ENCODE peak calls at places on chromosomes 1 and 21, in five cellular contexts. H is HepG2, Q is K562, C is SK-N-SH, K is ovary. J is an unnamed sample.

GRCh38 chr1:24557711-24558121 is 1.8 kb downstream of the NCMAP start:
- DNase-seq in C (no peak), K (no peak), H (no peak), Q (no peak), J (no peak)

GRCh38 chr1:79531790-79532189 is 525.3 kb upstream of the ADGRL4 start:
- DNase-seq in K (no peak), Q (no peak), C (no peak), H (no peak), J (no peak)

GRCh38 chr1:151508721-151509292 is 2.4 kb upstream of the CGN start:
- DNase-seq in Q (peak), K (no peak), C (no peak), H (no peak), J (peak)

GRCh38 chr1:240562779-240563178 is 49.2 kb downstream of the GREM2 start:
- DNase-seq in H (no peak), K (no peak), Q (no peak), C (no peak), J (no peak)

GRCh38 chr1:112083487-112083886 is 94.0 kb upstream of the KCND3 start:
- DNase-seq in H (no peak), C (no peak), Q (no peak), K (no peak), J (no peak)

GRCh38 chr21:41160036-41160435 is 7.9 kb upstream of the BACE2 start:
- DNase-seq in K (no peak), C (no peak), Q (no peak), H (no peak), J (no peak)

GRCh38 chr21:23488245-23488644 is 2119.0 kb downstream of the MRPL39 start:
- DNase-seq in H (no peak), Q (no peak), K (no peak), C (no peak), J (no peak)

GRCh38 chr1:30665216-30665615 is 58.2 kb downstream of the MATN1 start:
- DNase-seq in H (no peak), C (no peak), Q (no peak), K (no peak), J (no peak)

GRCh38 chr1:4178501-4178900 is 278.4 kb upstream of the C1orf174 start:
- DNase-seq in Q (no peak), H (no peak), K (no peak), C (no peak), J (no peak)

GRCh38 chr1:164617607-164618564 is 58.9 kb downstream of the PBX1 start:
- DNase-seq in K (no peak), C (peak), Q (peak), H (peak), J (peak)

GRCh38 chr1:235919127-235919796 is 52.6 kb upstream of the LYST start:
- DNase-seq in H (no peak), K (no peak), C (no peak), Q (no peak), J (no peak)

GRCh38 chr1:88612783-88613182 is 71.3 kb upstream of the PKN2 start:
- DNase-seq in K (no peak), C (no peak), Q (no peak), H (no peak), J (peak)

GRCh38 chr1:205610781-205611473 is 20.9 kb downstream of the ELK4 start:
- DNase-seq in C (no peak), H (no peak), Q (no peak), K (no peak), J (no peak)

GRCh38 chr1:38077523-38078147 is 31.0 kb upstream of the POU3F1 start:
- DNase-seq in Q (no peak), C (no peak), H (no peak), K (no peak), J (no peak)

GRCh38 chr1:14929547-14930223 is 223.9 kb upstream of the TMEM51 start:
- DNase-seq in C (no peak), H (no peak), K (peak), Q (peak), J (no peak)

GRCh38 chr1:159598196-159598595 is 10.6 kb downstream of the APCS start:
- DNase-seq in Q (no peak), C (no peak), H (peak), K (no peak), J (no peak)

GRCh38 chr1:207787776-207788175 is 35.9 kb downstream of the CD46 start:
- DNase-seq in K (no peak), C (no peak), H (no peak), Q (no peak), J (no peak)

GRCh38 chr1:183977717-183978116 is 59.8 kb downstream of the COLGALT2 start:
- DNase-seq in C (no peak), K (no peak), Q (no peak), H (no peak), J (no peak)

GRCh38 chr21:38806153-38806941 is 618 bp downstream of the ETS2 start:
- DNase-seq in H (no peak), K (peak), Q (no peak), C (peak), J (peak)

GRCh38 chr1:21097744-21098143 is 79.0 kb downstream of the EIF4G3 start:
- DNase-seq in K (no peak), C (no peak), Q (no peak), H (no peak), J (no peak)

GRCh38 chr1:55071477-55071876 is 32.1 kb downstream of the PCSK9 start:
- DNase-seq in C (peak), K (no peak), H (peak), Q (peak), J (no peak)

GRCh38 chr1:243597383-243597782 is 252.7 kb downstream of the AKT3 start:
- DNase-seq in C (no peak), Q (no peak), K (no peak), H (no peak), J (no peak)

GRCh38 chr1:115656461-115657077 is 14.8 kb downstream of the VANGL1 start:
- DNase-seq in Q (no peak), C (no peak), H (no peak), K (no peak), J (no peak)

GRCh38 chr1:62593825-62594394 is 3.4 kb upstream of the ANGPTL3 start:
- DNase-seq in H (no peak), K (no peak), Q (no peak), C (no peak), J (no peak)

GRCh38 chr1:53639251-53639721 is 99.7 kb downstream of the GLIS1 start:
- DNase-seq in C (no peak), H (no peak), Q (no peak), K (no peak), J (peak)

GRCh38 chr1:234437423-234438171 is 41.4 kb downstream of the TARBP1 start:
- DNase-seq in K (no peak), C (peak), H (peak), Q (no peak), J (no peak)

GRCh38 chr1:101300916-101301315 is 64.1 kb downstream of the S1PR1 start:
- DNase-seq in C (no peak), Q (no peak), K (no peak), H (no peak), J (no peak)

GRCh38 chr1:56676571-56677035 is 31.5 kb downstream of the PRKAA2 start:
- DNase-seq in H (no peak), Q (no peak), C (no peak), K (no peak), J (no peak)

GRCh38 chr1:221543529-221544120 is 198.3 kb downstream of the DUSP10 start:
- DNase-seq in Q (no peak), K (no peak), C (peak), H (no peak), J (no peak)

GRCh38 chr1:87863317-87863716 is 534.6 kb downstream of the LMO4 start:
- DNase-seq in K (no peak), C (no peak), H (no peak), Q (no peak), J (no peak)

GRCh38 chr1:226497991-226498689 is 50.4 kb upstream of the STUM start:
- DNase-seq in K (no peak), Q (no peak), C (no peak), H (no peak), J (no peak)

GRCh38 chr1:112172294-112172882 is 182.9 kb upstream of the KCND3 start:
- DNase-seq in C (no peak), K (no peak), H (peak), Q (peak), J (no peak)

GRCh38 chr1:224433671-224434446 is 738 bp downstream of the WDR26 start:
- DNase-seq in C (peak), Q (no peak), H (no peak), K (peak), J (peak)

GRCh38 chr1:29112705-29113406 is 10.8 kb downstream of the TMEM200B start:
- DNase-seq in K (no peak), Q (no peak), C (no peak), H (no peak), J (no peak)

GRCh38 chr1:57403201-57403600 is 20.7 kb downstream of the DAB1 start:
- DNase-seq in C (no peak), K (no peak), H (no peak), Q (no peak), J (no peak)

GRCh38 chr1:227305894-227306626 is 12.2 kb downstream of the CDC42BPA start:
- DNase-seq in C (no peak), K (no peak), Q (no peak), H (no peak), J (no peak)

GRCh38 chr1:169103443-169103842 is 3.0 kb upstream of the ATP1B1 start:
- DNase-seq in Q (no peak), C (no peak), K (no peak), H (no peak), J (peak)

GRCh38 chr21:37503848-37504467 is 137.4 kb downstream of the DYRK1A start:
- DNase-seq in H (peak), Q (no peak), C (no peak), K (no peak), J (no peak)

GRCh38 chr1:230226004-230226800 is 159.2 kb downstream of the GALNT2 start:
- DNase-seq in Q (no peak), C (no peak), K (no peak), H (no peak), J (peak)
- TF ChIP-seq EP300 in Q (no peak), C (no peak), K (no peak), H (no peak), J (no peak)

GRCh38 chr1:5485968-5486665 is 506.1 kb downstream of the NPHP4 start:
- DNase-seq in K (no peak), C (no peak), Q (no peak), H (no peak), J (no peak)
- TF ChIP-seq EP300 in K (no peak), C (no peak), Q (no peak), H (no peak), J (no peak)

DNA sequence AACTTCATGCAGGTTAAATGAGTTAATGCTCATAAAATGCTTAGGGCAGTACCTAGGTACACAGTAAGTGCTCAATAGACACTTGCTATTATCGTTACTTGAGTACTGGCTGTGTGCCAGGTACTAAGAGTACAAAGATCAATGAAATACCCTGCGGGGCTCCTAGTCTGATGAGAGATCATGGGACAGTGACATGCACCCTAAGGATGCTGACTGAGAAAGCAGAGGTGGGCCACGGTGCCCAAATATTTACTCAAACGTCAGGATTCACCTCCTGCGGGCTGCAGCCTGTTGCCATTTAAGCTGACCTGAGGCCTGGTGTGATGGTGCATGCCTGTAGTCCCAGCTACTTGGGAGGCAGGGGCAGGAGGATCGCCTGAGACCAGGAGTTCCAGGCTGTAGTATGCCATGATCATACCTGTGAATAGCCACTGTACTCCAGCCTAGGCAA is 19.8 kb upstream of the LUZP1 start:
- DNase-seq in K (no peak), C (no peak), Q (no peak), H (peak), J (no peak)
- TF ChIP-seq EP300 in K (no peak), C (no peak), Q (no peak), H (no peak), J (no peak)

GRCh38 chr1:95370671-95370992 is 136.6 kb downstream of the RWDD3 start:
- DNase-seq in Q (no peak), K (no peak), H (peak), C (no peak), J (no peak)

GRCh38 chr1:95366498-95366897 is 132.5 kb downstream of the RWDD3 start:
- DNase-seq in K (no peak), Q (no peak), H (no peak), C (no peak), J (no peak)

GRCh38 chr1:95368178-95368577 is 134.2 kb downstream of the RWDD3 start:
- DNase-seq in K (no peak), H (no peak), C (no peak), Q (no peak), J (no peak)

GRCh38 chr1:95371666-95372320 is 137.8 kb downstream of the RWDD3 start:
- DNase-seq in K (no peak), Q (no peak), H (no peak), C (no peak), J (peak)

GRCh38 chr1:95369985-95370670 is 136.1 kb downstream of the RWDD3 start:
- DNase-seq in K (no peak), C (no peak), H (peak), Q (peak), J (no peak)
- TF ChIP-seq EP300 in K (no peak), C (no peak), H (no peak), Q (no peak), J (no peak)

GRCh38 chr1:153783233-153784190 is 8.3 kb downstream of the SLC27A3 start:
- DNase-seq in C (peak), Q (peak), K (peak), H (peak), J (peak)
- TF ChIP-seq EP300 in C (peak), Q (no peak), K (peak), H (no peak), J (no peak)

GRCh38 chr1:44251989-44252625 is 38.8 kb downstream of the DMAP1 start:
- DNase-seq in Q (no peak), K (no peak), H (no peak), C (no peak), J (no peak)
- TF ChIP-seq EP300 in Q (no peak), K (no peak), H (no peak), C (no peak), J (no peak)

DNA sequence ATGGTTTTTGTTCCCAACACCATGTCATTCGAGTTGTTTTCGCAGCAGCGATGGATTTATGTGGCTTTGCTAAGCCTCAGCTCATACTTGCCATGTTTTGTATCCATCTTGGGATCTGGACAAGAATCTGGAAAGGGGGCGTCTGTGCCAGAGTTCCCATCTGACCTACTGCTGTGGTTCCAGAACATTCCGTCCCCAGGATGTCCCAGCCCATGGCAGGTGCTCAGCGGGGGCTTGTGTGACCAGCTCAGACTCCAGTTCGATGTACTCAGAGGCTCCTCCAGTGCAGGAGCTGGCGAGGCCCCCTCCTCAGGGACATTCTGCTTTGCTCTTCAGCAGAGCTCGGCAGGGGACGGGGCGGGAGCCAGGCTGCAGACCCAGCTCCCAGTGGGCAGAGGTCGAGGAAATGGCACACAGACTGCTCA is 24.0 kb upstream of the ADARB1 start:
- DNase-seq in Q (no peak), H (no peak), C (no peak), K (no peak), J (peak)
- TF ChIP-seq EP300 in Q (no peak), H (no peak), C (no peak), K (no peak), J (peak)